ENCODE peak calls at places on chromosome 19, in seven cellular contexts. Q is GM23338, R is transverse colon, O is breast epithelium, U is upper lobe of left lung, H is HL-60, J is vagina. B is an unnamed sample.

GRCh38 chr19:37329686-37330085 is 41.2 kb upstream of the ZNF527 start:
- DNase-seq in R (no peak), O (no peak), U (no peak), H (no peak), Q (peak; percentile 67), J (no peak), B (no peak)

GRCh38 chr19:27714857-27715256 is 1498.1 kb downstream of the UQCRFS1 start:
- DNase-seq in R (no peak), Q (no peak), J (no peak), H (no peak), U (no peak), O (no peak), B (no peak)

GRCh38 chr19:35213678-35214632 is 14.6 kb downstream of the FAM187B start:
- DNase-seq in H (peak; percentile 69), Q (no peak), U (peak; percentile 73), R (peak; percentile 84), O (peak; percentile 74), J (no peak), B (no peak)

GRCh38 chr19:45876411-45877197 is 9.3 kb downstream of the IRF2BP1 start:
- DNase-seq in U (peak; percentile 89), O (peak; percentile 72), R (peak; percentile 57), H (no peak), J (no peak), Q (peak; percentile 75), B (peak; percentile 56)

GRCh38 chr19:53394522-53394973 is 401 bp upstream of the ZNF765 start:
- DNase-seq in J (peak; percentile 88), R (peak; percentile 28), Q (peak; percentile 84), O (peak; percentile 40), H (no peak), U (peak; percentile 75), B (no peak)

GRCh38 chr19:1429750-1430149 is 8.4 kb upstream of the RPS15 start:
- DNase-seq in O (no peak), Q (no peak), H (no peak), U (peak; percentile 46), R (peak; percentile 36), J (no peak), B (no peak)

GRCh38 chr19:35828694-35829301 is 16.2 kb upstream of the PRODH2 start:
- DNase-seq in U (no peak), O (no peak), R (peak; percentile 38), Q (peak; percentile 93), H (peak; percentile 51), J (no peak), B (no peak)

GRCh38 chr19:14030997-14031718 is 404 bp upstream of the IL27RA start:
- DNase-seq in R (no peak), O (no peak), Q (peak; percentile 28), H (no peak), U (no peak), J (no peak), B (no peak)

GRCh38 chr19:10364644-10365043 is 15.7 kb downstream of the TYK2 start:
- DNase-seq in Q (no peak), R (no peak), J (no peak), H (no peak), U (peak; percentile 72), O (no peak), B (no peak)

GRCh38 chr19:5966215-5966614 is 11.7 kb downstream of the RANBP3 start:
- DNase-seq in R (no peak), O (no peak), Q (no peak), J (no peak), H (no peak), U (no peak), B (no peak)

GRCh38 chr19:55088543-55089265 is 13.0 kb downstream of the EPS8L1 start:
- DNase-seq in Q (peak; percentile 95), H (peak; percentile 73), R (peak; percentile 82), J (no peak), U (no peak), O (no peak), B (peak; percentile 76)

GRCh38 chr19:31616031-31616430 is 266.8 kb upstream of the TSHZ3 start:
- DNase-seq in R (no peak), Q (no peak), O (no peak), H (no peak), U (no peak), J (no peak), B (no peak)

GRCh38 chr19:49859838-49860715 is 7.3 kb downstream of the PNKP start:
- DNase-seq in J (no peak), O (no peak), H (no peak), U (peak; percentile 71), R (no peak), Q (no peak), B (no peak)

GRCh38 chr19:49860716-49861100 is 6.7 kb downstream of the PNKP start:
- DNase-seq in O (no peak), R (no peak), Q (no peak), U (no peak), H (no peak), J (no peak), B (no peak)

GRCh38 chr19:49861541-49862410 is 5.6 kb downstream of the PNKP start:
- DNase-seq in Q (no peak), U (peak; percentile 88), H (no peak), J (no peak), R (no peak), O (no peak), B (no peak)

GRCh38 chr19:49862411-49863253 is 4.7 kb downstream of the PNKP start:
- DNase-seq in R (no peak), O (no peak), H (no peak), Q (peak; percentile 87), U (peak; percentile 87), J (no peak), B (no peak)

DNA sequence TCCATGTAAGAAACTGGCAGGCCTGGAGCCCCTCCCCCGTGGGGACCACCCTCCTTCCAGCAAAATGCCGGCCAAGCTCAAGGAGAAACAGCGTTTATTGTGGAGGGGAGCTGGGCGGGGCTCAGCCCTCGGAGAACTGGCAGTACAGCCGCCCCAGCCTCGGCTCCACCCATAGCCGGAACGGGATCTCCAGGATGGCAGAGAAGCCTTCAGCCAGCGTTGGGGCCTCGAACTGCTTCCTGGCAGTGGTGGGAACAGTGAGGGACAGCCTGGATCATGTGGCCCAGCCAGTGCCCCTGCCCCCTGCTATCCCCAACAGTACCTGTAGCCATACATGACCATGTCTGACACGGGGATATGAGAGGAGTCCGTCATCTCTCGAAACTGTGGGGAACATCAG is 6.2 kb downstream of the PNKP start:
- DNase-seq in R (peak; percentile 67), U (no peak), J (no peak), Q (peak; percentile 64), O (no peak), H (no peak), B (no peak)
- TF ChIP-seq POLR2AphosphoS5 in R (no peak), U (no peak), J (no peak), Q (peak; percentile 37), O (no peak), H (peak; percentile 12), B (no peak)

DNA sequence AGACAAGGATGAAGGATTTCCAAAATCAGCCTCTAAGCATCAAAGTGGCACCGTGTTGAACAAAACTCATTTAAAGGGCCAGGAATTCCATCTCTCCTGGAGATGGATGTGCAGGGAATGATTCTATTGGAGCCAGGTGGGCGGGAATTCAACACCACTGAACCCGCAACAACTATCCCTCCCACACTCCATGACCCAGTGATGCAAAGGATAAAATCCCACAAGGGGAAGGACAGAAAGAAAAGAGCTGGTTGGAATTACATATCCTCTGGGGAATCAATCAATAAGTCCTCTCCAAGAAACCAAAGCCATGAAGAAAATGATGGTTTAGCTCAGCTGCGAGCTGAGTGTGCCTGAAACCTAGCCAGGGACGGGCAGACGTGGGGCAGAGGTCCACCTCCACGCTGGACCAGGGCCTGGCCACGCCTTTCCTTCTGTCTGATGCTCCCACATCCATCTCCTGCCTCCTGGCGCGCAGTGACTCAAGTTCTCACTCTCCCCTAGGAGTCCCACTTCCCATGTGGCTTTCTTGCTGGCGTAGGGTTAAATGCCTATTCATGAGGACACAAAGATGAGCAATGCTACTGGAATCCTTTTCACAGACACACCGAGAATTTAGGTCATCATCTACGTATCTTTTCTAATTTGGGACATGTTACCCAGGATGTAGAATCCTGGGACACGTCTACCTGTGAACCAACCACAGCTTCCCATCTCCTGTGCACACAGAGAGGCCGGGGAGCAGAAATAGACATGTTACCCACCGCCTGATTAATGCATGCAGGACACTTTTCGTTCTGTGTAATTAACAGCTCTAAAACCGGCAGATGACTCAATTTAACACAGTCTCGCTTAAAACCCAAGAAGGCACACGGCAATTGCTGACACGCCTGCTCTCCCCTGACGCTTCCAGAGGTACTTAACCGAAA is 48.6 kb downstream of the PEPD start:
- DNase-seq in U (no peak), R (no peak), Q (no peak), J (no peak), O (no peak), H (no peak), B (no peak)
- TF ChIP-seq POLR2AphosphoS5 in U (no peak), R (no peak), Q (no peak), J (no peak), O (no peak), H (no peak), B (no peak)

GRCh38 chr19:38665219-38665931 is 17.9 kb downstream of the ACTN4 start:
- DNase-seq in J (no peak), H (no peak), U (no peak), R (no peak), Q (no peak), O (no peak), B (no peak)

GRCh38 chr19:38667552-38668205 is 20.2 kb downstream of the ACTN4 start:
- DNase-seq in R (no peak), J (no peak), U (no peak), Q (no peak), H (no peak), O (no peak), B (no peak)

GRCh38 chr19:38666662-38667448 is 19.4 kb downstream of the ACTN4 start:
- DNase-seq in R (peak; percentile 47), J (no peak), H (no peak), O (peak; percentile 79), U (no peak), Q (no peak), B (no peak)

GRCh38 chr19:38664503-38665211 is 17.2 kb downstream of the ACTN4 start:
- DNase-seq in R (no peak), O (no peak), Q (no peak), J (no peak), H (peak; percentile 87), U (no peak), B (no peak)

DNA sequence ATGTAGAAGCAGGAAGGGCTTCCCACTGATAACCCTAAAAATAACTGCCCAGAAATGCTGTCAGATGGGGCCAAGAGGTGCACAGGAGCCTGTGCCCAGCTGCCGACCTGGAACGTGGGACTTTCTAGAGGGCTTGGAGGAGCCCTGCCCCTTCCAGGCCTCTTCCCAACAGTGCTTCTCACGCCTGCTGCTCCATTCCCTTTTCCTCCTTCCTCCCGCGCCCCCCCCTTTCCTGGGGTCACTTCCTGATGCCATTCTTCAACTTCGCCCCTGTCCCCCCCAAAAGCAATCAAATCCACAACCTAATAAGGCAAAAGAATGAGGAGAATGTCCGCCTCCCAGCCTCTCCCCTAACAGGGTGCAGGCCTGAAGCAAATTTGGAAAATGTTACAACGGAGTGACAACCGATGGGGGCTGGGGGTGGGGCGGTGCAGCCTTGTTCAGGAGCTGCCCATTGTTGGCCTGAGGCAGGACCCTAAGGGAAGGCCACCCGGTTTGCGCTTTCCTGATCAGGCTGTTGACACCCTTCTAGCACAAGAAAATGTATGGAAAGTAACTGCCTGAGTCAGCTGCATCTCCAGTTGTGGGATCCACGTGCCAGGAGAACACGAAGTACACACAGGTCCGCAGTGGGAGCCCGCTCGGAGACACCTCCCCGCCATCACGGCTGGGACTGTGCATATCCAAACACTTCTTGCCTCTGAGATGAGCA is 18.7 kb downstream of the ACTN4 start:
- DNase-seq in J (no peak), O (peak; percentile 76), U (peak; percentile 63), R (peak; percentile 57), H (no peak), Q (peak; percentile 98), B (no peak)
- TF ChIP-seq POLR2AphosphoS5 in J (peak; percentile 61), O (peak; percentile 63), U (peak; percentile 12), R (no peak), H (no peak), Q (peak; percentile 43), B (no peak)

GRCh38 chr19:3975637-3976087 is 4.8 kb upstream of the DAPK3 start:
- DNase-seq in R (no peak), U (no peak), H (no peak), J (no peak), O (no peak), Q (peak; percentile 22), B (no peak)
- TF ChIP-seq POLR2AphosphoS5 in R (peak; percentile 23), U (no peak), H (peak; percentile 53), J (no peak), O (no peak), Q (peak; percentile 33), B (peak; percentile 94)

B was measured in GM12892.